ENCODE peak calls at places on chromosome 21, in nine cellular contexts. A is IMR-90, Z is ovary, S is heart right ventricle, Y is A549, O is PC-3, K is hepatocyte, U is lung, I is uterus. L is an unnamed sample.

GRCh38 chr21:35635261-35635660 is 425.1 kb downstream of the SETD4 start:
- DNase-seq in A (peak), Z (no peak), S (no peak), Y (no peak), O (peak), K (no peak), U (no peak), I (no peak), L (no peak)

GRCh38 chr21:33640697-33641338 is 723 bp downstream of the CRYZL1 start:
- DNase-seq in A (peak), Z (peak), S (no peak), Y (no peak), O (peak), K (peak), U (no peak), I (no peak), L (no peak)

GRCh38 chr21:15732290-15732995 is 2.7 kb downstream of the USP25 start:
- DNase-seq in A (peak), Z (no peak), S (no peak), Y (no peak), O (peak), K (peak), U (no peak), I (no peak), L (no peak)

GRCh38 chr21:38813554-38813953 is 7.8 kb downstream of the ETS2 start:
- DNase-seq in A (no peak), Z (no peak), S (no peak), Y (no peak), O (no peak), K (no peak), U (no peak), I (no peak), L (no peak)

GRCh38 chr21:35333831-35334593 is 284.9 kb upstream of the RUNX1 start:
- DNase-seq in A (no peak), Z (no peak), S (no peak), Y (no peak), O (no peak), K (no peak), U (no peak), I (no peak), L (no peak)

GRCh38 chr21:19844334-19844733 is 1153.9 kb upstream of the NCAM2 start:
- DNase-seq in A (no peak), Z (no peak), S (no peak), Y (no peak), O (no peak), K (no peak), U (no peak), I (no peak), L (no peak)

GRCh38 chr21:24705201-24705600 is 902.1 kb downstream of the MRPL39 start:
- DNase-seq in A (no peak), Z (no peak), S (no peak), Y (no peak), O (no peak), K (no peak), U (no peak), I (no peak), L (no peak)

GRCh38 chr21:18403685-18404084 is at the start of gene TMPRSS15:
- DNase-seq in A (no peak), Z (no peak), S (no peak), Y (no peak), O (no peak), K (no peak), U (no peak), I (no peak), L (no peak)

GRCh38 chr21:17501107-17502006 is 11.5 kb upstream of the CXADR start:
- DNase-seq in A (no peak), Z (no peak), S (no peak), Y (no peak), O (peak), K (peak), U (no peak), I (no peak), L (no peak)

GRCh38 chr21:37380349-37381323 is 14.1 kb downstream of the DYRK1A start:
- DNase-seq in A (no peak), Z (no peak), S (peak), Y (no peak), O (peak), K (no peak), U (no peak), I (peak), L (no peak)

GRCh38 chr21:15210235-15210678 is 145.5 kb upstream of the NRIP1 start:
- DNase-seq in A (no peak), Z (peak), S (no peak), Y (peak), O (peak), K (peak), U (peak), I (no peak), L (peak)

GRCh38 chr21:31117046-31117916 is 79.0 kb upstream of the KRTAP19-8 start:
- DNase-seq in A (peak), Z (no peak), S (no peak), Y (peak), O (peak), K (peak), U (no peak), I (no peak), L (no peak)
- TF ChIP-seq CTCF in A (peak), Z (no peak), S (no peak), Y (no peak), O (peak), K (peak), U (no peak), I (no peak), L (no peak)

GRCh38 chr21:32370971-32371766 is 21.6 kb downstream of the URB1 start:
- DNase-seq in A (peak), Z (no peak), S (no peak), Y (no peak), O (no peak), K (no peak), U (no peak), I (no peak), L (no peak)

GRCh38 chr21:32367158-32367557 is 25.7 kb downstream of the URB1 start:
- DNase-seq in A (no peak), Z (no peak), S (no peak), Y (no peak), O (no peak), K (no peak), U (no peak), I (no peak), L (no peak)

GRCh38 chr21:32368386-32368785 is 24.4 kb downstream of the URB1 start:
- DNase-seq in A (peak), Z (no peak), S (no peak), Y (no peak), O (no peak), K (no peak), U (no peak), I (no peak), L (no peak)

GRCh38 chr21:32372755-32373154 is 20.1 kb downstream of the URB1 start:
- DNase-seq in A (peak), Z (no peak), S (no peak), Y (no peak), O (no peak), K (no peak), U (no peak), I (no peak), L (no peak)

DNA sequence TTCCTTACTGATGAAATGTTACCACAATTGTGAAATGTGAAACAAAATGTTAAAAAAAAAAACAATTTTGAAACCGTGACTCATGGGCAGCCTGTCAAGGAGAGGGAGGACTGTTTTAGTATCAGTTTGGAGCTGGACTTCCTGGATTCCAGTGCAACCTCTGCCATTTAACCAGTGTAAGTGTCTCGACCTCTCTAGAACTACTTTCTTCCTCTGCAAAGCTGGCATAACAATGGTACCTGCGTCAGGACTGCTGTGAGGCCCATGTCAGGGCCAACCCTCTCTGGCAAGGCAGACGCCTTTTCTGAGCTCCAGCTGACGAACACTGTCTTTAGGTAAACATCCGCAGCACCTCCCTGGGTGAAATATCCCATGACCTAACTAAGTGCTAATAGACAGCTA is 20.9 kb downstream of the URB1 start:
- DNase-seq in A (peak), Z (peak), S (peak), Y (no peak), O (peak), K (no peak), U (no peak), I (peak), L (no peak)
- H3K27ac ChIP-seq in A (peak), Z (peak), S (no peak), Y (peak), O (peak), K (no peak), U (peak), I (peak), L (peak)

DNA sequence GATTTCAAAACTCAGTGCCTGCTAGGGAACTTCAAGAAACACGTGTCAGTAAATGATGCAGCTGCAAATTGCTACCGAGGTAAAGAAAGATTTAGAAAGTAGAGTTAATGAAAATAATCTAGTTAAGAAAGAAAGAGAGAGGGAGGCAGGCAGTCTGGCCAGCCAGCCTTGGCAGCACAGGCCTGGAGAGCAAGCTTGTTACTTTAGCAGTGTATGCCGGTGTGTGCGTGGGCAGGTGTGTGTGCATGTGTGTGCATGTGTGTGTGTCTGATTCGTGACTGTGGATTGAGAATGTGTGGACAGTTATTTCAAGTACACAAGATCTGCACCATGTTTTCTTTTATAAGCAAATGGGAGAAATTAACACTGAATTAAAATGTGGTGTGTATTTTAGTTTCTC is 211.6 kb downstream of the DSCAM start:
- DNase-seq in A (no peak), Z (no peak), S (no peak), Y (no peak), O (no peak), K (no peak), U (no peak), I (no peak), L (no peak)
- TF ChIP-seq CTCF in A (no peak), Z (no peak), S (no peak), Y (no peak), O (no peak), K (no peak), U (no peak), I (no peak), L (no peak)

GRCh38 chr21:27645285-27645684 is 678.4 kb upstream of the ADAMTS5 start:
- DNase-seq in A (peak), Z (no peak), S (no peak), Y (no peak), O (peak), K (no peak), U (no peak), I (no peak), L (no peak)
- H3K27ac ChIP-seq in A (no peak), Z (no peak), S (no peak), Y (no peak), O (peak), K (no peak), U (no peak), I (no peak), L (no peak)

DNA sequence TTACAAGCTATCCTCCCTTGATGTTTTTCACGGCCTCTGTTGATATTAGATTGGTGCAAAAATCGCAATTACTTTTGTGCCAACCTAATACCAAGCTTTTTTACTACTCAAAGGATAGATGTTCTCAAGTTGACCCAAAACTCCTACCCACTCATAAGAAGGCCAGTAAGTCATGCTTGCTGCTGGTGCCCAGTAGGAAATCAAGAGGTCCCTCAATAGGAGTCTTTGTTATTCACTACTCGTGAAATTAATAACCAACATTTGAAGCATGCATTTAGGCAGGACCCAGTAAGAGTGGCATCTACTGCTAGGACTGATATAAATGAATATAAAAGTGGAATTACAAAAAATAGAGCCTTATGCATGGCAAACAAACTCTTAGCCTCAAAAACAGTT is 52.6 kb downstream of the APP start:
- DNase-seq in A (no peak), Z (no peak), S (no peak), Y (no peak), O (no peak), K (no peak), U (no peak), I (no peak), L (no peak)
- TF ChIP-seq CTCF in A (no peak), Z (no peak), S (no peak), Y (no peak), O (no peak), K (no peak), U (no peak), I (no peak), L (no peak)

DNA sequence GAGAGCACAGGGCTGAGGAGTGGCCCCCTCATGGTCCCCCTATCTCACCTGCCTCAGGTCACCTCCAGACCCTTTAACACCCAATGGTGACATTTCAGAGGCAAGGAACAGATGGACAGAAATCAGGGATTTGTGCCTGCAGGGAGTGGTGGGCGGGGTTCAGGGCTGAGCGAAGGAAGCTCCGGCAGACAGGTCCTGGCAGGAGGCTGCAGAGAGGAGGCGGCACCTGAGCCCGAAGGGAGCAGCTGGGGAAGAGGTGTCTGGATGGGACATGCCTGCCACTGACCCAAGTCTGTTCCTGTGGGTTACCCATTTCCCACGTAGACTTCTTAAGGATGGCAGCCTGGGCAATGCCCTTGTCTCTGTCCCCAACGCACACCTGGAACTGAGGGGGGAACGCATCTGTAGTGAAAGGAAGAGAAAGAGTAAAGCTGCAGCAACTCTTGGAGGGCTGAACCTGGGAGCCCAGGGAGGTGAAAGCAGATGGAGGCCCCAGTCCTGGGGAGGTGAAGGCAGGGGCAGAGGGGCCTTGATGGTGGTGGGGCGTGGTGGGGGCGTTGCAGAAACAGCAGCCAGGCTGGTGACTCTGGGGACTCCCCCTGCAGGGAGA is 61.6 kb upstream of the ADARB1 start:
- DNase-seq in A (no peak), Z (no peak), S (no peak), Y (peak), O (no peak), K (peak), U (no peak), I (peak), L (no peak)
- H3K27ac ChIP-seq in A (peak), Z (no peak), S (no peak), Y (peak), O (peak), K (peak), U (no peak), I (no peak), L (peak)

DNA sequence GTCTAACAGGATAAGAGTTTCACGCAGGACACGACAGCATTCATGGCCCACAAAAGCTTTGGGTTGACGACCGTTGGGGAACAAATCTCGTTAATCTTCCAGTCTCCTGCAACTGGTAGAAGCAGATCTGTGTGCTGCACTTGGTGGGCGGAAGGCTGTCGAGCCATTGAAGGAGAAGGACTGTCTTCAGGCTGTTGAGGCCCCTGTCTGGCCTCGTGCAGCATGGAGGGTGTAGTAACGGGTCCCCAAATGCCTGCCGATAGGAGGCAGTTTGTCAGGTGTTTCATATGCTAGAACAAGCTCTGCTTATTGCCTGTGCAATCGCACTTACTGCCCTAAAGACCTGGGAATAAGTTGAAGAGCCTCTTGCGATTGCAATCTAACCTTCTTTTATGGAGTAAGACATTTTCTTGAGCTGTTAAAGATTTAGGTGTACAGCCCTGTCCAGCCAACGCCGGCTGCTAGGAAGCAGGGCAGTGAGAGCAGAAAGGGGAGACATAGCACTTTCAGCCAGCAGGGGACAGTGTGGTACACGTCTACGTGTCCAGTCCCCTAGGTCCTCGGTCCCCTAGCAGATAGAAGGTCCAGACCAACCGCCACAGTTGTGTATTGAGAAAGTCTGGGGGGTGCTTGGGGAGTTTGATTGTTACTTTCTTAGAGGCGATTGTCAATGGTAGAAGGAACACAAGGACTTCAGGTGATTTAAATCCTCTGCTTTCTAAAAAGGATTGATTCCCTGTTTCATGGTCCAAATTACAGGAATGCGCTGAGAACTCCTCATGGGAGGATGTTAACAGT is 102.3 kb upstream of the TMPRSS2 start:
- DNase-seq in A (peak), Z (peak), S (peak), Y (peak), O (peak), K (peak), U (peak), I (no peak), L (no peak)
- TF ChIP-seq CTCF in A (peak), Z (no peak), S (peak), Y (peak), O (peak), K (peak), U (peak), I (peak), L (peak)